ENCODE peak calls at places on chromosomes 16 and 17, in nine cellular contexts. Q is body of pancreas, T is spleen, Y is transverse colon, M is NB4, R is ovary, F is heart left ventricle, L is testis, U is vagina. C is an unnamed sample.

GRCh38 chr17:63275968-63276349 is 170.1 kb downstream of the CYB561 start:
- DNase-seq in Q (no peak), T (no peak), Y (no peak), M (peak; percentile 26), R (no peak), F (no peak), L (no peak), U (no peak), C (no peak)

GRCh38 chr17:54947396-54947795 is 21.1 kb downstream of the COX11 start:
- DNase-seq in Q (no peak), T (no peak), Y (no peak), M (peak; percentile 46), R (no peak), F (no peak), L (no peak), U (no peak), C (no peak)

GRCh38 chr16:48546774-48547173 is 63.2 kb downstream of the N4BP1 start:
- DNase-seq in Q (peak; percentile 76), T (no peak), Y (peak; percentile 63), M (no peak), R (no peak), F (peak; percentile 52), L (no peak), U (no peak), C (no peak)

GRCh38 chr17:18959071-18959844 is 7.3 kb downstream of the SLC5A10 start:
- DNase-seq in Q (no peak), T (peak; percentile 72), Y (no peak), M (no peak), R (no peak), F (no peak), L (no peak), U (no peak), C (no peak)

GRCh38 chr16:82016964-82017363 is 5.7 kb upstream of the SDR42E1 start:
- DNase-seq in Q (no peak), T (no peak), Y (no peak), M (peak; percentile 30), R (no peak), F (no peak), L (no peak), U (no peak), C (no peak)

GRCh38 chr16:24900230-24900629 is 54.5 kb downstream of the SLC5A11 start:
- DNase-seq in Q (no peak), T (no peak), Y (no peak), M (peak; percentile 15), R (no peak), F (no peak), L (no peak), U (no peak), C (no peak)

GRCh38 chr17:27206447-27206846 is 87.5 kb upstream of the WSB1 start:
- DNase-seq in Q (no peak), T (no peak), Y (peak; percentile 16), M (peak; percentile 62), R (no peak), F (no peak), L (no peak), U (no peak), C (no peak)

GRCh38 chr17:78132086-78132676 is 1.6 kb downstream of the TMC8 start:
- DNase-seq in Q (peak; percentile 46), T (peak; percentile 97), Y (peak; percentile 83), M (no peak), R (no peak), F (no peak), L (no peak), U (no peak), C (peak; percentile 65)

GRCh38 chr17:77959926-77960521 is 1.5 kb downstream of the TNRC6C start:
- DNase-seq in Q (no peak), T (no peak), Y (no peak), M (no peak), R (no peak), F (no peak), L (no peak), U (no peak), C (peak; percentile 6)

GRCh38 chr16:30731411-30731810 is 16.8 kb upstream of the PHKG2 start:
- DNase-seq in Q (no peak), T (no peak), Y (no peak), M (no peak), R (no peak), F (no peak), L (no peak), U (no peak), C (no peak)

GRCh38 chr16:81315271-81316175 is 761 bp downstream of the GAN start:
- DNase-seq in Q (peak; percentile 58), T (peak; percentile 90), Y (peak; percentile 68), M (peak; percentile 69), R (peak; percentile 54), F (peak; percentile 67), L (peak; percentile 71), U (no peak), C (peak; percentile 78)

GRCh38 chr16:54447606-54448440 is 161.2 kb upstream of the IRX3 start:
- DNase-seq in Q (no peak), T (no peak), Y (no peak), M (peak; percentile 92), R (no peak), F (no peak), L (no peak), U (no peak), C (no peak)

GRCh38 chr16:70381604-70382342 is 35.1 kb downstream of the DDX19A start:
- DNase-seq in Q (no peak), T (no peak), Y (no peak), M (no peak), R (no peak), F (no peak), L (no peak), U (no peak), C (peak; percentile 18)

GRCh38 chr17:45320931-45321461 is 4.2 kb upstream of the MAP3K14 start:
- DNase-seq in Q (no peak), T (no peak), Y (no peak), M (peak; percentile 80), R (no peak), F (no peak), L (no peak), U (no peak), C (no peak)
- TF ChIP-seq POLR2A in Q (no peak), T (no peak), Y (no peak), M (no peak), R (no peak), F (no peak), L (no peak), U (no peak), C (no peak)

GRCh38 chr16:89738538-89739317 is 17.4 kb downstream of the ZNF276 start:
- DNase-seq in Q (no peak), T (no peak), Y (no peak), M (no peak), R (no peak), F (no peak), L (no peak), U (no peak), C (no peak)

GRCh38 chr16:89739383-89739782 is 18.0 kb downstream of the ZNF276 start:
- DNase-seq in Q (no peak), T (no peak), Y (no peak), M (no peak), R (no peak), F (no peak), L (no peak), U (no peak), C (no peak)

GRCh38 chr16:89736554-89736953 is 15.2 kb downstream of the ZNF276 start:
- DNase-seq in Q (no peak), T (no peak), Y (no peak), M (no peak), R (no peak), F (no peak), L (no peak), U (no peak), C (no peak)

GRCh38 chr16:89737341-89738071 is 16.2 kb downstream of the ZNF276 start:
- DNase-seq in Q (no peak), T (no peak), Y (no peak), M (no peak), R (no peak), F (no peak), L (no peak), U (no peak), C (no peak)

DNA sequence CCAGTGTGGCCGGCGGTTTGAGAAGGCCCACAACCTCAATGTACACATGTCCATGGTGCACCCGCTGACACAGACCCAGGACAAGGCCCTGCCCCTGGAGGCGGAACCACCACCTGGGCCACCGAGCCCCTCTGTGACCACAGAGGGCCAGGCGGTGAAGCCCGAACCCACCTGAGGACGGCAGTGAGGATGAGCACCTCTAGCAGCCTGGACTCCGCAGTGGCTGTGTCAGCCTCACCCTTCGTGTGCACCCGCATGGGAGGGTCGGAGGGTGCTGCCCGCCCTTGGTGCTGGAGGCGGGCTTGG is 16.7 kb downstream of the ZNF276 start:
- DNase-seq in Q (no peak), T (no peak), Y (no peak), M (peak; percentile 14), R (no peak), F (no peak), L (no peak), U (no peak), C (no peak)
- TF ChIP-seq POLR2A in Q (no peak), T (no peak), Y (no peak), M (no peak), R (no peak), F (no peak), L (no peak), U (no peak), C (no peak)

GRCh38 chr17:28988475-28988874 is 17.4 kb downstream of the SEZ6 start:
- DNase-seq in Q (no peak), T (no peak), Y (no peak), M (no peak), R (no peak), F (no peak), L (no peak), U (no peak), C (no peak)
- TF ChIP-seq POLR2A in Q (no peak), T (no peak), Y (no peak), M (no peak), R (no peak), F (no peak), L (no peak), U (no peak), C (no peak)

GRCh38 chr17:39697961-39698360 is 1.9 kb upstream of the ERBB2 start:
- DNase-seq in Q (no peak), T (no peak), Y (no peak), M (no peak), R (no peak), F (no peak), L (no peak), U (no peak), C (no peak)

GRCh38 chr17:39700148-39700987 is 504 bp downstream of the ERBB2 start:
- DNase-seq in Q (no peak), T (no peak), Y (no peak), M (no peak), R (peak; percentile 54), F (no peak), L (no peak), U (no peak), C (peak; percentile 67)

GRCh38 chr17:39701784-39702422 is 2.0 kb downstream of the ERBB2 start:
- DNase-seq in Q (no peak), T (no peak), Y (no peak), M (no peak), R (no peak), F (no peak), L (no peak), U (no peak), C (no peak)

GRCh38 chr17:39701012-39701783 is 1.3 kb downstream of the ERBB2 start:
- DNase-seq in Q (peak; percentile 45), T (no peak), Y (peak; percentile 88), M (no peak), R (no peak), F (no peak), L (no peak), U (no peak), C (no peak)

DNA sequence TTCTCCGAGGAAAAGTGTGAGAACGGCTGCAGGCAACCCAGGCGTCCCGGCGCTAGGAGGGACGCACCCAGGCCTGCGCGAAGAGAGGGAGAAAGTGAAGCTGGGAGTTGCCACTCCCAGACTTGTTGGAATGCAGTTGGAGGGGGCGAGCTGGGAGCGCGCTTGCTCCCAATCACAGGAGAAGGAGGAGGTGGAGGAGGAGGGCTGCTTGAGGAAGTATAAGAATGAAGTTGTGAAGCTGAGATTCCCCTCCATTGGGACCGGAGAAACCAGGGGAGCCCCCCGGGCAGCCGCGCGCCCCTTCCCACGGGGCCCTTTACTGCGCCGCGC is at the start of gene ERBB2:
- DNase-seq in Q (peak; percentile 83), T (no peak), Y (peak; percentile 88), M (no peak), R (peak; percentile 62), F (peak; percentile 76), L (peak; percentile 67), U (no peak), C (peak; percentile 90)
- TF ChIP-seq POLR2A in Q (peak; percentile 63), T (no peak), Y (peak; percentile 94), M (no peak), R (peak; percentile 27), F (peak; percentile 58), L (no peak), U (no peak), C (peak; percentile 94)